ENCODE peak calls at places on chromosomes 6 and 20, in six cellular contexts. W, C, Y, Z, Q and B are unnamed samples.
A peak's percentile ranks its signal among the peaks of the same experiment; 100 is the strongest.

GRCh38 chr20:15986690-15987089 is 586.6 kb downstream of the KIF16B start:
- DNase-seq in W (no peak), C (no peak), Y (no peak), Z (no peak), Q (no peak), B (peak; percentile 16)

GRCh38 chr20:4585104-4585753 is 136.5 kb upstream of the PRND start:
- DNase-seq in W (no peak), C (no peak), Y (no peak), Z (peak; percentile 88), Q (no peak), B (no peak)

GRCh38 chr6:126535138-126535537 is 195.2 kb downstream of the CENPW start:
- DNase-seq in W (no peak), C (no peak), Y (no peak), Z (no peak), Q (no peak), B (no peak)

GRCh38 chr6:156729248-156729647 is 47.9 kb upstream of the ARID1B start:
- DNase-seq in W (no peak), C (no peak), Y (no peak), Z (peak; percentile 48), Q (no peak), B (no peak)

GRCh38 chr20:17456226-17456625 is 75.0 kb downstream of the BFSP1 start:
- DNase-seq in W (no peak), C (no peak), Y (no peak), Z (no peak), Q (no peak), B (no peak)

GRCh38 chr6:291697-292505 is at the start of gene DUSP22:
- DNase-seq in W (peak; percentile 81), C (peak; percentile 41), Y (peak; percentile 91), Z (peak; percentile 84), Q (peak; percentile 90), B (peak; percentile 100)

GRCh38 chr20:24134284-24134683 is 145.7 kb upstream of the GGTLC1 start:
- DNase-seq in W (no peak), C (no peak), Y (no peak), Z (no peak), Q (no peak), B (no peak)

GRCh38 chr6:135642912-135643311 is 145.4 kb upstream of the AHI1 start:
- DNase-seq in W (no peak), C (no peak), Y (no peak), Z (no peak), Q (no peak), B (no peak)

GRCh38 chr6:82570083-82570482 is 206.5 kb downstream of the TPBG start:
- DNase-seq in W (no peak), C (no peak), Y (no peak), Z (no peak), Q (no peak), B (no peak)

GRCh38 chr6:35754452-35755321 is 17.9 kb downstream of the ARMC12 start:
- DNase-seq in W (no peak), C (no peak), Y (no peak), Z (peak; percentile 13), Q (no peak), B (no peak)
- TF ChIP-seq CTCF in W (no peak), C (no peak), Y (no peak), Z (no peak), Q (no peak), B (no peak)

GRCh38 chr6:112296122-112296521 is 41.8 kb upstream of the LAMA4 start:
- DNase-seq in W (peak; percentile 43), C (no peak), Y (no peak), Z (peak; percentile 71), Q (no peak), B (peak; percentile 20)
- TF ChIP-seq CTCF in W (no peak), C (peak; percentile 59), Y (peak; percentile 46), Z (peak; percentile 71), Q (no peak), B (peak; percentile 29)

GRCh38 chr20:957544-957943 is 41.4 kb upstream of the ANGPT4 start:
- DNase-seq in W (no peak), C (no peak), Y (no peak), Z (no peak), Q (no peak), B (no peak)
- TF ChIP-seq CTCF in W (no peak), C (peak; percentile 22), Y (no peak), Z (no peak), Q (no peak), B (no peak)

DNA sequence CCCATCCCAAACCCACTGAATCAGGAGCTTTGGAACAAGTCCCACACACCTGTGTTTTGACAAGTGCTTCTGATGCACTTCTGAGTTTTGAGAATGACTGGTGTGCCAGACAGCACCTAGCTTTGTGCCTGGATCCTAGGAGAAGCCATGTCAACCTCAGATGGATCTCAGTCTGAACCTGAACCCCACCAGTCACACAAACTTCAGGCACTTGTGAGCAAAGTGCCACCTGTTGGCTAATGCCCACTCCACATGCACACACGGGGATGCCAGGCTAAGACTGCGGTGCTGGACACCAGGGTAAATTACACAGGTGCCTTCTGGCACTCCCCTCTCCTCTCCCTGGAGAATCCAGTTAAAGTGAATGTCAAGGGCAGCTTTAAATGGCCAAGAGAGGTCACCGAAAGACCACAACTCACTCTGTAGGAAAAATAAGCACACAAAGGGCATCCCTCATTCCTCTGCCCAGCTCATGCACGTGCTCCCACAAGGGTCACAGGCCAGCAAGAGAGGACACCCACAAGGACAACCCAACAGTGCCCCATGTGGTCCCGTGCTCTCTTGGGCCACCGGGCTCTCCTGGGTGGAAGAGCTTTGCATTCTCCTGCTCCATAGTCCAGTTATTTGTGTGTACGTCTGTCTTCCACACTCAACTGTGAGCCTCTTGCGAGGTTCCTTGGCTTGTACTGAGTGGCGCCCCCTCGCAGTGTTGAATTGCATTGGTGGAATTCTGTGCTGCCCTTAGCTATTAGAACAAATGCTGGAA is 45.6 kb downstream of the TAF8 start:
- DNase-seq in W (peak; percentile 42), C (no peak), Y (no peak), Z (no peak), Q (no peak), B (no peak)
- TF ChIP-seq CTCF in W (no peak), C (peak; percentile 17), Y (no peak), Z (peak; percentile 8), Q (no peak), B (no peak)

GRCh38 chr6:1949533-1949932 is 295.9 kb downstream of the GMDS start:
- DNase-seq in W (no peak), C (no peak), Y (no peak), Z (peak; percentile 26), Q (no peak), B (no peak)

GRCh38 chr6:1947922-1948321 is 297.5 kb downstream of the GMDS start:
- DNase-seq in W (no peak), C (no peak), Y (no peak), Z (no peak), Q (no peak), B (no peak)

GRCh38 chr6:1957746-1958145 is 287.7 kb downstream of the GMDS start:
- DNase-seq in W (no peak), C (no peak), Y (no peak), Z (no peak), Q (no peak), B (no peak)

GRCh38 chr6:1950631-1951030 is 294.8 kb downstream of the GMDS start:
- DNase-seq in W (no peak), C (no peak), Y (no peak), Z (no peak), Q (no peak), B (no peak)

DNA sequence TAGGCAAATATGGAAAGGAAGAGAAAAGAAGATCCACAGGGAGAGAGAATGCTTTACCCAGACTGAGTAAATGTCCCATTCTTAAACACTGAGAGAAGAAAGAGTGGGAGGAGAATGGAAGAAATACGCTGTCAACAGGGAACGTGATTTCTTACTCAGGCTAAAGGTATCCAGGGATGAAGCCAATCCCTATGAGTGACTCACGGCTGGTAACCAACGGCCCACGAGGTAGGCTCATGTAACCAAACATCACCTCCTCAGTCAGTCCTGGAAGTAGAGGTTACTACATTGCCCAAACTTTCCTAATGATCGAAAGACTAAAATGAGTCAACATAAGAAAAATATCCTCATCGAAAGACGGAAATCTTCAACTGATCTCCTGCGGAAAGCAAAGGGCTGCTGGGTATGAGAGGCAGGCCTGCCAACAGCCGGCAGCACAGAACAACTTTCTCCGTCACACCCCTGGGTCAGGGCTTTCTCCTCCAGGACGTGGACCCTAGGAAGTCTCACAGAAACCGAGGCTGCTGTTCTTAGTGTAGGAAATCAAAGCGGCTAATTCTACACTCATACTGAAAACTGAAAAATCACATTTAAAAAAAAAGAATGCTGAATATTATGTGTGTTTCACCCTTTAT is 292.6 kb downstream of the GMDS start:
- DNase-seq in W (no peak), C (peak; percentile 96), Y (no peak), Z (peak; percentile 73), Q (no peak), B (no peak)
- TF ChIP-seq CTCF in W (no peak), C (no peak), Y (no peak), Z (no peak), Q (no peak), B (no peak)

GRCh38 chr6:16762547-16763477 is 1.6 kb upstream of the ATXN1 start:
- DNase-seq in W (peak; percentile 46), C (no peak), Y (peak; percentile 29), Z (peak; percentile 89), Q (peak; percentile 65), B (peak; percentile 81)

GRCh38 chr6:16765235-16765634 is 4.0 kb upstream of the ATXN1 start:
- DNase-seq in W (no peak), C (no peak), Y (no peak), Z (no peak), Q (no peak), B (no peak)

GRCh38 chr6:16766043-16766521 is 4.8 kb upstream of the ATXN1 start:
- DNase-seq in W (no peak), C (no peak), Y (no peak), Z (peak; percentile 96), Q (no peak), B (peak; percentile 23)

GRCh38 chr6:16762265-16762546 is 946 bp upstream of the ATXN1 start:
- DNase-seq in W (no peak), C (no peak), Y (no peak), Z (no peak), Q (no peak), B (peak; percentile 54)

DNA sequence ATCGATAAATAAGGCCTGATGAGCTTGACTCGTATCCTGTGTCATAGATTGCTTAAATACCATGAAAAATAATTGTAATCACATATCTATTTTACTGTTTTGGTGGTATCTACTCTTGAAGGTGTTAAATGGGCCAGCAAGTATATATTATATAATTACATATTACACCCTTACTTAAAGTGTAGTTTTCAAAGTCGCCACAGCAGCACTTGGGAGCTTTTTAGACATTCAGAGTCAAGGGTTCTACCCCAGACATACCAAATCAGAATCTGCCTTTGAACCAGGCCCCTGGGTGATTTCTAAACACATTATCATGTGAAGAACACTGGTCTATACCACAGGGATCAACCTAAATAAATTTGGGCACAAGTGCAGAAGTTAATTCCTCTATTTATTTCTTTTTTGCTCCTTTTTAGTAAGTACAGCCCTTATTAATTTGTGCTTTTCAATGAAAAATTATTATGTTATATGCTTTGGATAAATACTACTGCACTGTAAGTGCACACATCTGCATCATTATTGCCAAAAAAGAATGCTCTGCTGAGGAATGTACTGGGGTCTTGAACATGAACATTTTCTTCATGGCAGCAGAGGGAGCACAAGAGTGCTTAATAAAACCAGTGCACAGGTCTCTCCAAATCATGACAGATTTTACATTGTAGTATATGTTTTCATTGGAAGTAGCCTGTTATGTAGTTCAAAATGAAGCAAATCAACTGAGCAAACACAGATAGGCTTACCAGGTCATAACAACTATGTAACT is 3.1 kb upstream of the ATXN1 start:
- DNase-seq in W (no peak), C (no peak), Y (no peak), Z (peak; percentile 70), Q (no peak), B (peak; percentile 23)
- TF ChIP-seq CTCF in W (no peak), C (peak; percentile 62), Y (peak; percentile 43), Z (peak; percentile 68), Q (peak; percentile 19), B (no peak)